ENCODE peak calls at places on chromosome 4, in ten cellular contexts. F, K, R, Z, P, G, M, V, U and Y are unnamed samples.

GRCh38 chr4:55397521-55398321 is 2.0 kb downstream of the TMEM165 start:
- DNase-seq in K (peak), R (peak), F (peak), V (no peak), G (no peak), M (peak), U (peak), P (peak), Z (no peak), Y (peak)

GRCh38 chr4:124631760-124632159 is 80.8 kb downstream of the ANKRD50 start:
- DNase-seq in V (no peak), U (peak), K (peak), M (peak), P (peak), R (peak), Z (peak), F (peak), G (peak), Y (peak)

GRCh38 chr4:101790521-101791188 is at the start of gene BANK1:
- DNase-seq in M (peak), Z (peak), U (peak), K (peak), P (peak), F (peak), G (peak), R (peak), V (no peak), Y (no peak)

GRCh38 chr4:152072001-152072485 is 311.2 kb upstream of the GATB start:
- DNase-seq in V (no peak), U (no peak), K (peak), M (no peak), P (no peak), F (peak), Z (no peak), R (no peak), G (peak), Y (no peak)

GRCh38 chr4:76782837-76783236 is 115.1 kb downstream of the SOWAHB start:
- DNase-seq in R (peak), U (peak), V (no peak), P (peak), G (no peak), K (peak), F (peak), M (no peak), Z (no peak), Y (peak)

GRCh38 chr4:113355550-113356371 is 306.3 kb downstream of the ANK2 start:
- DNase-seq in U (peak), G (no peak), Z (peak), F (peak), K (peak), R (peak), M (peak), V (peak), P (peak), Y (peak)

GRCh38 chr4:67393699-67394281 is 151.5 kb downstream of the CENPC start:
- DNase-seq in P (peak), F (peak), M (peak), R (peak), U (peak), K (peak), G (no peak), V (no peak), Z (no peak), Y (peak)

GRCh38 chr4:154416183-154416543 is 75.4 kb downstream of the DCHS2 start:
- DNase-seq in G (peak), Z (no peak), M (no peak), P (no peak), R (peak), U (peak), V (peak), F (no peak), K (peak), Y (peak)

GRCh38 chr4:1204828-1205591 is 32.6 kb upstream of the SPON2 start:
- DNase-seq in V (peak), Z (no peak), G (no peak), K (no peak), U (peak), F (no peak), M (no peak), R (no peak), P (no peak), Y (peak)

GRCh38 chr4:2254665-2255500 is 7.0 kb downstream of the MXD4 start:
- DNase-seq in G (no peak), R (no peak), P (no peak), F (no peak), M (no peak), U (no peak), Z (no peak), V (no peak), K (no peak), Y (no peak)

GRCh38 chr4:151098191-151098590 is 1.2 kb upstream of the RPS3A start:
- DNase-seq in K (no peak), R (no peak), V (peak), G (peak), M (no peak), U (no peak), F (no peak), P (no peak), Z (no peak), Y (no peak)

GRCh38 chr4:76655566-76656479 is 220.8 kb downstream of the SHROOM3 start:
- DNase-seq in V (no peak), G (no peak), F (peak), U (peak), R (no peak), Z (no peak), M (no peak), K (peak), P (no peak), Y (no peak)

GRCh38 chr4:167021545-167022155 is 212.6 kb downstream of the SPOCK3 start:
- DNase-seq in Z (peak), G (peak), F (peak), P (peak), U (peak), M (peak), K (peak), V (peak), R (peak), Y (peak)

GRCh38 chr4:2914220-2915126 is 48.7 kb downstream of the NOP14 start:
- DNase-seq in U (no peak), P (no peak), M (no peak), V (no peak), G (no peak), R (no peak), F (no peak), K (no peak), Z (no peak), Y (no peak)

GRCh38 chr4:11650801-11651596 is 222.3 kb upstream of the HS3ST1 start:
- DNase-seq in P (no peak), K (peak), M (no peak), F (peak), V (no peak), Z (no peak), U (peak), R (peak), G (peak), Y (peak)

GRCh38 chr4:94571720-94572119 is 120.0 kb downstream of the PDLIM5 start:
- DNase-seq in P (no peak), F (no peak), Z (no peak), K (no peak), R (no peak), G (no peak), M (no peak), V (no peak), U (no peak), Y (no peak)

GRCh38 chr4:159455675-159456235 is 352.9 kb downstream of the RAPGEF2 start:
- DNase-seq in Z (no peak), R (peak), M (peak), F (peak), P (peak), K (peak), G (peak), V (no peak), U (peak), Y (peak)

GRCh38 chr4:113499696-113500095 is 261.8 kb downstream of the CAMK2D start:
- DNase-seq in P (peak), U (peak), F (peak), G (no peak), K (peak), M (no peak), V (no peak), R (peak), Z (no peak), Y (peak)

GRCh38 chr4:174214102-174214878 is 69.2 kb downstream of the FBXO8 start:
- DNase-seq in K (no peak), G (no peak), U (no peak), F (no peak), V (no peak), Z (no peak), M (no peak), P (no peak), R (no peak), Y (peak)

GRCh38 chr4:8019396-8020365 is 80.0 kb upstream of the AFAP1 start:
- DNase-seq in R (no peak), U (no peak), M (no peak), V (no peak), P (no peak), F (no peak), Z (no peak), G (peak), K (no peak), Y (no peak)

GRCh38 chr4:157664726-157665125 is 444.2 kb downstream of the GRIA2 start:
- DNase-seq in F (peak), G (no peak), M (no peak), R (peak), K (peak), U (peak), Z (no peak), V (no peak), P (peak), Y (peak)

GRCh38 chr4:150462743-150463142 is 119.2 kb upstream of the MAB21L2 start:
- DNase-seq in U (no peak), V (no peak), Z (no peak), K (no peak), P (peak), F (no peak), G (no peak), R (no peak), M (no peak), Y (peak)

GRCh38 chr4:48133668-48134444 is at the start of gene TXK:
- DNase-seq in R (peak), G (peak), U (peak), K (peak), V (no peak), P (peak), Z (no peak), M (no peak), F (peak), Y (peak)

GRCh38 chr4:39521253-39521908 is 5.9 kb downstream of the UGDH start:
- DNase-seq in K (peak), G (no peak), R (peak), P (peak), M (no peak), V (no peak), Z (no peak), F (peak), U (peak), Y (peak)

GRCh38 chr4:189081831-189082230 is 858.8 kb upstream of the FRG1 start:
- DNase-seq in G (no peak), M (no peak), U (peak), V (no peak), F (no peak), P (no peak), R (no peak), K (no peak), Z (no peak), Y (no peak)

GRCh38 chr4:125483278-125483677 is 168.5 kb downstream of the FAT4 start:
- DNase-seq in K (peak), R (peak), F (no peak), U (no peak), G (no peak), V (no peak), P (no peak), Z (no peak), M (no peak), Y (no peak)

GRCh38 chr4:7967501-7968261 is 28.0 kb upstream of the AFAP1 start:
- DNase-seq in P (peak), R (peak), U (peak), M (no peak), F (peak), V (no peak), K (peak), G (no peak), Z (no peak), Y (peak)

GRCh38 chr4:87884976-87885574 is 52.3 kb downstream of the MEPE start:
- DNase-seq in K (peak), G (no peak), Z (no peak), F (no peak), U (no peak), V (no peak), M (no peak), R (no peak), P (no peak), Y (no peak)

GRCh38 chr4:15654556-15655222 is 468 bp downstream of the FBXL5 start:
- DNase-seq in V (peak), P (peak), M (peak), R (peak), F (peak), U (peak), K (peak), Z (no peak), G (peak), Y (peak)

DNA sequence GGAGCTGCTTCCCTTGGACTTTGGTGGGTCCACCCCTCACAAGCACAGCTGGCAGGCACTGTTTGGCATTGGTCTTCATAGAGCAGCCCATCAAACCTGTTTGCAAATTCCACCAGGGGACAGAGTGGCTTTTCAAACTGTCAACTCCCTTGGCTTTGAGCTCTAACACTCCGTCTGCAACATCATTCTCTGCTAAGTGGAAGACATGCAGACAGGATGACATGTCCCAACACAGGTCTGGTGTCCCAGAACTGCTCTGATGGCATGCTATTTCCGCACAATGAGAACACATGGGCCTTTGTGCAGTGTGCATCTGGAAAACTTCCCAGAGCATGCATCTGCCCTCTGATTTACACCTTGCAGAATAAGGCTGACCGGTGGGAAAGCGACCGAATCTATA is 212.7 kb upstream of the GYPA start:
- DNase-seq in F (no peak), P (no peak), V (no peak), G (no peak), R (no peak), K (no peak), U (no peak), M (no peak), Z (no peak), Y (no peak)
- TF ChIP-seq CTCF in F (no peak), P (no peak), V (no peak), G (no peak), R (no peak), K (no peak), U (no peak), M (no peak), Z (no peak), Y (no peak)

GRCh38 chr4:169060396-169061081 is 50.5 kb upstream of the CBR4 start:
- DNase-seq in M (no peak), K (no peak), Z (no peak), F (no peak), P (peak), G (no peak), U (peak), V (no peak), R (peak), Y (peak)

GRCh38 chr4:169058312-169058711 is 48.3 kb upstream of the CBR4 start:
- DNase-seq in F (no peak), K (no peak), P (no peak), G (no peak), U (no peak), V (no peak), R (no peak), Z (no peak), M (no peak), Y (no peak)

GRCh38 chr4:169063441-169063840 is 53.4 kb upstream of the CBR4 start:
- DNase-seq in V (no peak), R (peak), U (peak), K (no peak), G (no peak), P (no peak), M (no peak), Z (no peak), F (no peak), Y (no peak)

GRCh38 chr4:169062861-169063197 is 52.8 kb upstream of the CBR4 start:
- DNase-seq in Z (no peak), G (no peak), K (no peak), M (no peak), R (peak), F (no peak), U (no peak), V (no peak), P (peak), Y (peak)

GRCh38 chr4:169059294-169060201 is 49.5 kb upstream of the CBR4 start:
- DNase-seq in R (peak), P (no peak), V (peak), K (no peak), G (no peak), U (peak), Z (no peak), F (no peak), M (no peak), Y (peak)
- H3K4me3 ChIP-seq in R (no peak), P (no peak), V (no peak), K (no peak), G (no peak), U (peak), Z (no peak), F (no peak), M (no peak), Y (no peak)

DNA sequence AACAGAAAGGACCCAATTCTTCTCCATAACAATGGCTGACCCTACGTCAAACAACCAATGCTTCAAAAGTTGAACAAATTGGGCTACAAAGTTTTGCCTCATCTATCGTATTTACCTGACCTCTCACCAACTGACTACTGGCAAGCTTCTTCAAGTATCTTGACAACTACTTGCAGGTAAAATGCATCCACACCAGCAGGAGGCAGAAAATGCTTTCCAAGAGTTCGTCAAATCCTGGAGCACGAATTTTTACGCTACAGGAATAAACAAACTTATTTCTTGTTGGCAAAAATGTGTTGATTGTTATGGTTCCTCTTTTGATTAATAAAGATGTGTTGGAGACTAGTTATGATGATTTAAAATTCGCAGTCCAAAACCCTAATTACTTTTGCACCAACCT is 6.7 kb upstream of the GAB1 start:
- DNase-seq in U (no peak), P (no peak), F (no peak), G (no peak), M (no peak), R (no peak), Z (no peak), V (no peak), K (no peak), Y (no peak)
- TF ChIP-seq CTCF in U (no peak), P (peak), F (no peak), G (no peak), M (no peak), R (no peak), Z (no peak), V (no peak), K (no peak), Y (no peak)

GRCh38 chr4:89298788-89299152 is 8.8 kb downstream of the GPRIN3 start:
- DNase-seq in P (peak), F (peak), V (no peak), Z (no peak), K (peak), M (peak), U (peak), R (peak), G (no peak), Y (peak)
- H3K4me3 ChIP-seq in P (no peak), F (no peak), V (no peak), Z (no peak), K (no peak), M (peak), U (no peak), R (no peak), G (no peak), Y (no peak)

GRCh38 chr4:126628933-126629332 is 1003.8 kb upstream of the INTU start:
- DNase-seq in P (no peak), F (no peak), R (no peak), V (no peak), G (no peak), U (no peak), M (no peak), Z (no peak), K (no peak), Y (no peak)

GRCh38 chr4:126630171-126630570 is 1002.6 kb upstream of the INTU start:
- DNase-seq in M (no peak), F (no peak), V (no peak), U (peak), K (no peak), G (no peak), P (no peak), R (peak), Z (no peak), Y (peak)

GRCh38 chr4:126627255-126627654 is 1005.5 kb upstream of the INTU start:
- DNase-seq in P (peak), U (peak), G (no peak), K (peak), V (no peak), R (peak), Z (no peak), M (no peak), F (peak), Y (peak)
- TF ChIP-seq CTCF in P (peak), U (peak), G (no peak), K (peak), V (no peak), R (peak), Z (peak), M (peak), F (peak), Y (peak)

GRCh38 chr4:6200011-6200921 is at the start of gene JAKMIP1:
- DNase-seq in M (peak), R (peak), U (peak), V (peak), P (peak), K (peak), G (peak), Z (peak), F (peak), Y (peak)
- H3K4me3 ChIP-seq in M (peak), R (peak), U (peak), V (peak), P (peak), K (peak), G (peak), Z (peak), F (peak), Y (peak)